ENCODE peak calls at places on chromosomes 4 and X, in eight cellular contexts. One of them, this sample, is unnamed.
A peak's percentile ranks its signal among the peaks of the same experiment; 100 is the strongest.

GRCh38 chr4:182916483-182917181 is 554 bp downstream of the DCTD start:
- DNase-seq in G401: peak; percentile 56
- DNase-seq in NCI-H2029 treated with DMSO at 0.1 percent for 48 hours: peak; percentile 11
- DNase-seq in activated CD4-positive, CD25-positive, alpha-beta regulatory T cell treated with anti-CD3 and anti-CD28 coated beads, Interleukin-2, amount 50 U/mL, for 72 hours: no peak
- DNase-seq in glutamatergic neuron: peak; percentile 48
- DNase-seq in retinal pigment epithelial cell: no peak
- DNase-seq in kidney: peak; percentile 90
- DNase-seq in NT2/D1: no peak
- DNase-seq in this sample: peak; percentile 40

GRCh38 chrX:74009041-74009440 is 294.9 kb upstream of the ZCCHC13 start:
- DNase-seq in glutamatergic neuron: no peak
- DNase-seq in G401: no peak
- DNase-seq in NCI-H2029 treated with DMSO at 0.1 percent for 48 hours: no peak
- DNase-seq in activated CD4-positive, CD25-positive, alpha-beta regulatory T cell treated with anti-CD3 and anti-CD28 coated beads, Interleukin-2, amount 50 U/mL, for 72 hours: no peak
- DNase-seq in retinal pigment epithelial cell: no peak
- DNase-seq in kidney: no peak
- DNase-seq in NT2/D1: no peak
- DNase-seq in this sample: no peak

GRCh38 chrX:97175147-97175546 is 291.4 kb downstream of the RPA4 start:
- DNase-seq in glutamatergic neuron: no peak
- DNase-seq in retinal pigment epithelial cell: no peak
- DNase-seq in G401: no peak
- DNase-seq in activated CD4-positive, CD25-positive, alpha-beta regulatory T cell treated with anti-CD3 and anti-CD28 coated beads, Interleukin-2, amount 50 U/mL, for 72 hours: no peak
- DNase-seq in NCI-H2029 treated with DMSO at 0.1 percent for 48 hours: no peak
- DNase-seq in NT2/D1: no peak
- DNase-seq in kidney: no peak
- DNase-seq in this sample: no peak

GRCh38 chr4:126202226-126202625 is 887.5 kb downstream of the FAT4 start:
- DNase-seq in kidney: no peak
- DNase-seq in NCI-H2029 treated with DMSO at 0.1 percent for 48 hours: no peak
- DNase-seq in G401: no peak
- DNase-seq in glutamatergic neuron: no peak
- DNase-seq in retinal pigment epithelial cell: no peak
- DNase-seq in NT2/D1: no peak
- DNase-seq in activated CD4-positive, CD25-positive, alpha-beta regulatory T cell treated with anti-CD3 and anti-CD28 coated beads, Interleukin-2, amount 50 U/mL, for 72 hours: no peak
- DNase-seq in this sample: no peak

GRCh38 chr4:94995684-94996394 is 238.1 kb downstream of the BMPR1B start:
- DNase-seq in NCI-H2029 treated with DMSO at 0.1 percent for 48 hours: no peak
- DNase-seq in kidney: no peak
- DNase-seq in NT2/D1: peak; percentile 20
- DNase-seq in glutamatergic neuron: no peak
- DNase-seq in G401: peak; percentile 21
- DNase-seq in activated CD4-positive, CD25-positive, alpha-beta regulatory T cell treated with anti-CD3 and anti-CD28 coated beads, Interleukin-2, amount 50 U/mL, for 72 hours: no peak
- DNase-seq in retinal pigment epithelial cell: peak; percentile 66
- DNase-seq in this sample: no peak

GRCh38 chr4:107931775-107932321 is 499 bp downstream of the CYP2U1 start:
- DNase-seq in G401: peak; percentile 40
- DNase-seq in NCI-H2029 treated with DMSO at 0.1 percent for 48 hours: no peak
- DNase-seq in glutamatergic neuron: no peak
- DNase-seq in retinal pigment epithelial cell: no peak
- DNase-seq in NT2/D1: no peak
- DNase-seq in activated CD4-positive, CD25-positive, alpha-beta regulatory T cell treated with anti-CD3 and anti-CD28 coated beads, Interleukin-2, amount 50 U/mL, for 72 hours: peak; percentile 36
- DNase-seq in kidney: peak; percentile 79
- DNase-seq in this sample: no peak

GRCh38 chr4:8351931-8352367 is 82.4 kb downstream of the HTRA3 start:
- DNase-seq in kidney: no peak
- DNase-seq in NT2/D1: no peak
- DNase-seq in retinal pigment epithelial cell: no peak
- DNase-seq in activated CD4-positive, CD25-positive, alpha-beta regulatory T cell treated with anti-CD3 and anti-CD28 coated beads, Interleukin-2, amount 50 U/mL, for 72 hours: no peak
- DNase-seq in G401: no peak
- DNase-seq in glutamatergic neuron: no peak
- DNase-seq in NCI-H2029 treated with DMSO at 0.1 percent for 48 hours: no peak
- DNase-seq in this sample: no peak

GRCh38 chrX:150692296-150692695 is 900 bp upstream of the MTMR1 start:
- DNase-seq in NT2/D1: no peak
- DNase-seq in retinal pigment epithelial cell: no peak
- DNase-seq in kidney: no peak
- DNase-seq in NCI-H2029 treated with DMSO at 0.1 percent for 48 hours: no peak
- DNase-seq in activated CD4-positive, CD25-positive, alpha-beta regulatory T cell treated with anti-CD3 and anti-CD28 coated beads, Interleukin-2, amount 50 U/mL, for 72 hours: no peak
- DNase-seq in glutamatergic neuron: no peak
- DNase-seq in G401: peak; percentile 18
- DNase-seq in this sample: no peak

GRCh38 chr4:89134775-89135319 is 23.5 kb downstream of the TIGD2 start:
- DNase-seq in NCI-H2029 treated with DMSO at 0.1 percent for 48 hours: no peak
- DNase-seq in G401: peak; percentile 23
- DNase-seq in NT2/D1: no peak
- DNase-seq in glutamatergic neuron: no peak
- DNase-seq in kidney: no peak
- DNase-seq in retinal pigment epithelial cell: peak; percentile 100
- DNase-seq in activated CD4-positive, CD25-positive, alpha-beta regulatory T cell treated with anti-CD3 and anti-CD28 coated beads, Interleukin-2, amount 50 U/mL, for 72 hours: no peak
- DNase-seq in this sample: no peak

GRCh38 chr4:189376901-189377300 is 563.8 kb upstream of the FRG1 start:
- DNase-seq in NT2/D1: no peak
- DNase-seq in glutamatergic neuron: no peak
- DNase-seq in retinal pigment epithelial cell: no peak
- DNase-seq in NCI-H2029 treated with DMSO at 0.1 percent for 48 hours: no peak
- DNase-seq in G401: no peak
- DNase-seq in activated CD4-positive, CD25-positive, alpha-beta regulatory T cell treated with anti-CD3 and anti-CD28 coated beads, Interleukin-2, amount 50 U/mL, for 72 hours: no peak
- DNase-seq in kidney: no peak
- DNase-seq in this sample: no peak

GRCh38 chr4:26302390-26302897 is 18.4 kb upstream of the RBPJ start:
- DNase-seq in kidney: no peak
- DNase-seq in retinal pigment epithelial cell: no peak
- DNase-seq in NCI-H2029 treated with DMSO at 0.1 percent for 48 hours: no peak
- DNase-seq in NT2/D1: no peak
- DNase-seq in glutamatergic neuron: no peak
- DNase-seq in G401: no peak
- DNase-seq in activated CD4-positive, CD25-positive, alpha-beta regulatory T cell treated with anti-CD3 and anti-CD28 coated beads, Interleukin-2, amount 50 U/mL, for 72 hours: no peak
- DNase-seq in this sample: no peak

GRCh38 chr4:125283702-125284279 is 31.0 kb upstream of the FAT4 start:
- DNase-seq in retinal pigment epithelial cell: no peak
- DNase-seq in glutamatergic neuron: no peak
- DNase-seq in activated CD4-positive, CD25-positive, alpha-beta regulatory T cell treated with anti-CD3 and anti-CD28 coated beads, Interleukin-2, amount 50 U/mL, for 72 hours: no peak
- DNase-seq in kidney: no peak
- DNase-seq in NT2/D1: no peak
- DNase-seq in NCI-H2029 treated with DMSO at 0.1 percent for 48 hours: no peak
- DNase-seq in G401: peak; percentile 13
- DNase-seq in this sample: no peak

GRCh38 chr4:150402968-150403367 is 179.0 kb upstream of the MAB21L2 start:
- DNase-seq in NT2/D1: no peak
- DNase-seq in glutamatergic neuron: no peak
- DNase-seq in NCI-H2029 treated with DMSO at 0.1 percent for 48 hours: peak; percentile 59
- DNase-seq in G401: no peak
- DNase-seq in retinal pigment epithelial cell: peak; percentile 37
- DNase-seq in activated CD4-positive, CD25-positive, alpha-beta regulatory T cell treated with anti-CD3 and anti-CD28 coated beads, Interleukin-2, amount 50 U/mL, for 72 hours: no peak
- DNase-seq in kidney: peak; percentile 79
- DNase-seq in this sample: no peak

GRCh38 chrX:16199343-16199742 is 32.1 kb downstream of the MAGEB17 start:
- DNase-seq in NCI-H2029 treated with DMSO at 0.1 percent for 48 hours: no peak
- DNase-seq in glutamatergic neuron: no peak
- DNase-seq in retinal pigment epithelial cell: no peak
- DNase-seq in activated CD4-positive, CD25-positive, alpha-beta regulatory T cell treated with anti-CD3 and anti-CD28 coated beads, Interleukin-2, amount 50 U/mL, for 72 hours: no peak
- DNase-seq in kidney: no peak
- DNase-seq in NT2/D1: peak; percentile 76
- DNase-seq in G401: no peak
- DNase-seq in this sample: no peak

GRCh38 chrX:63735882-63736281 is 49.1 kb downstream of the ARHGEF9 start:
- DNase-seq in G401: no peak
- DNase-seq in NT2/D1: no peak
- DNase-seq in activated CD4-positive, CD25-positive, alpha-beta regulatory T cell treated with anti-CD3 and anti-CD28 coated beads, Interleukin-2, amount 50 U/mL, for 72 hours: no peak
- DNase-seq in glutamatergic neuron: no peak
- DNase-seq in kidney: no peak
- DNase-seq in retinal pigment epithelial cell: no peak
- DNase-seq in NCI-H2029 treated with DMSO at 0.1 percent for 48 hours: no peak
- DNase-seq in this sample: no peak

GRCh38 chr4:187183351-187183750 is 459.7 kb upstream of the FAT1 start:
- DNase-seq in retinal pigment epithelial cell: no peak
- DNase-seq in glutamatergic neuron: no peak
- DNase-seq in kidney: no peak
- DNase-seq in G401: no peak
- DNase-seq in NT2/D1: no peak
- DNase-seq in activated CD4-positive, CD25-positive, alpha-beta regulatory T cell treated with anti-CD3 and anti-CD28 coated beads, Interleukin-2, amount 50 U/mL, for 72 hours: no peak
- DNase-seq in NCI-H2029 treated with DMSO at 0.1 percent for 48 hours: no peak
- DNase-seq in this sample: no peak

GRCh38 chr4:40238700-40239548 is 42.1 kb downstream of the RHOH start:
- DNase-seq in kidney: no peak
- DNase-seq in G401: peak; percentile 44
- DNase-seq in NCI-H2029 treated with DMSO at 0.1 percent for 48 hours: no peak
- DNase-seq in retinal pigment epithelial cell: no peak
- DNase-seq in activated CD4-positive, CD25-positive, alpha-beta regulatory T cell treated with anti-CD3 and anti-CD28 coated beads, Interleukin-2, amount 50 U/mL, for 72 hours: peak; percentile 70
- DNase-seq in NT2/D1: no peak
- DNase-seq in glutamatergic neuron: no peak
- DNase-seq in this sample: no peak

GRCh38 chr4:36198861-36199260 is 45.5 kb downstream of the ARAP2 start:
- DNase-seq in glutamatergic neuron: no peak
- DNase-seq in activated CD4-positive, CD25-positive, alpha-beta regulatory T cell treated with anti-CD3 and anti-CD28 coated beads, Interleukin-2, amount 50 U/mL, for 72 hours: no peak
- DNase-seq in NT2/D1: no peak
- DNase-seq in G401: no peak
- DNase-seq in retinal pigment epithelial cell: no peak
- DNase-seq in kidney: peak; percentile 57
- DNase-seq in NCI-H2029 treated with DMSO at 0.1 percent for 48 hours: no peak
- DNase-seq in this sample: no peak

GRCh38 chr4:5433196-5433595 is 275.2 kb downstream of the EVC2 start:
- DNase-seq in kidney: no peak
- DNase-seq in NT2/D1: no peak
- DNase-seq in NCI-H2029 treated with DMSO at 0.1 percent for 48 hours: no peak
- DNase-seq in retinal pigment epithelial cell: no peak
- DNase-seq in glutamatergic neuron: no peak
- DNase-seq in G401: no peak
- DNase-seq in activated CD4-positive, CD25-positive, alpha-beta regulatory T cell treated with anti-CD3 and anti-CD28 coated beads, Interleukin-2, amount 50 U/mL, for 72 hours: no peak
- DNase-seq in this sample: no peak

GRCh38 chrX:153766871-153767673 is 3.0 kb downstream of the PLXNB3 start:
- DNase-seq in activated CD4-positive, CD25-positive, alpha-beta regulatory T cell treated with anti-CD3 and anti-CD28 coated beads, Interleukin-2, amount 50 U/mL, for 72 hours: peak; percentile 27
- DNase-seq in NCI-H2029 treated with DMSO at 0.1 percent for 48 hours: no peak
- DNase-seq in retinal pigment epithelial cell: no peak
- DNase-seq in glutamatergic neuron: peak; percentile 12
- DNase-seq in kidney: peak; percentile 69
- DNase-seq in G401: peak; percentile 33
- DNase-seq in NT2/D1: no peak
- DNase-seq in this sample: no peak

GRCh38 chrX:140572724-140573123 is 67.9 kb upstream of the SOX3 start:
- DNase-seq in G401: peak; percentile 2
- DNase-seq in activated CD4-positive, CD25-positive, alpha-beta regulatory T cell treated with anti-CD3 and anti-CD28 coated beads, Interleukin-2, amount 50 U/mL, for 72 hours: no peak
- DNase-seq in NT2/D1: peak; percentile 28
- DNase-seq in glutamatergic neuron: peak; percentile 41
- DNase-seq in retinal pigment epithelial cell: no peak
- DNase-seq in NCI-H2029 treated with DMSO at 0.1 percent for 48 hours: no peak
- DNase-seq in kidney: no peak
- DNase-seq in this sample: peak; percentile 54

GRCh38 chr4:15906024-15906443 is 32.5 kb downstream of the FGFBP1 start:
- DNase-seq in NT2/D1: no peak
- DNase-seq in retinal pigment epithelial cell: no peak
- DNase-seq in G401: no peak
- DNase-seq in glutamatergic neuron: no peak
- DNase-seq in activated CD4-positive, CD25-positive, alpha-beta regulatory T cell treated with anti-CD3 and anti-CD28 coated beads, Interleukin-2, amount 50 U/mL, for 72 hours: no peak
- DNase-seq in NCI-H2029 treated with DMSO at 0.1 percent for 48 hours: peak; percentile 35
- DNase-seq in kidney: peak; percentile 91
- DNase-seq in this sample: no peak